ENCODE peak calls at places on chromosomes 12 and 14, in nine cellular contexts. A is C1 segment of cervical spinal cord; C is NCI-H1105; X is KG1; G is activated T-cell treated with anti-CD3 and anti-CD28 coated beads, Interleukin-2, amount 50 U/mL, for 72 hours; K is NCI-H2081; Z is GM12865; Q is activated naive CD4-positive, alpha-beta T cell; H is NCI-H345. R is an unnamed sample.

GRCh38 chr14:72615511-72616121 is 278.3 kb downstream of the DPF3 start:
- DNase-seq in Z (no peak), H (no peak), Q (no peak), G (no peak), X (no peak), C (no peak), K (no peak), A (peak), R (peak)

GRCh38 chr12:103840399-103840880 is 594 bp downstream of the NT5DC3 start:
- DNase-seq in A (no peak), G (peak), H (no peak), K (no peak), C (no peak), Q (no peak), X (no peak), Z (peak), R (no peak)

GRCh38 chr12:99281277-99281676 is 366.3 kb upstream of the GARIN6 start:
- DNase-seq in K (no peak), X (no peak), G (no peak), Q (no peak), Z (peak), A (no peak), C (no peak), H (no peak), R (no peak)

GRCh38 chr14:91911474-91912032 is 35.9 kb downstream of the FBLN5 start:
- DNase-seq in H (peak), Z (peak), X (no peak), A (no peak), Q (no peak), C (peak), K (peak), G (peak), R (no peak)

GRCh38 chr12:58502857-58503256 is 417.4 kb downstream of the LRIG3 start:
- DNase-seq in A (no peak), X (no peak), G (no peak), H (no peak), Q (no peak), Z (no peak), C (no peak), K (peak), R (no peak)

GRCh38 chr12:53980448-53981388 is 4.2 kb upstream of the HOXC10 start:
- DNase-seq in H (no peak), X (no peak), Z (no peak), Q (no peak), C (no peak), G (no peak), K (no peak), A (no peak), R (no peak)

GRCh38 chr12:107320929-107321618 is 227.7 kb upstream of the CRY1 start:
- DNase-seq in Z (no peak), K (peak), A (no peak), G (peak), C (peak), X (peak), H (peak), Q (peak), R (no peak)

GRCh38 chr12:6606331-6607131 is 648 bp downstream of the CHD4 start:
- DNase-seq in X (peak), Z (peak), A (peak), H (no peak), Q (no peak), G (peak), K (no peak), C (peak), R (peak)

GRCh38 chr12:68349083-68349700 is 17.0 kb upstream of the MDM1 start:
- DNase-seq in C (no peak), A (peak), H (peak), Q (no peak), X (no peak), Z (no peak), G (no peak), K (peak), R (no peak)

GRCh38 chr12:91777268-91777997 is 368.2 kb downstream of the BTG1 start:
- DNase-seq in Z (no peak), Q (no peak), H (no peak), X (no peak), A (no peak), K (no peak), C (no peak), G (no peak), R (no peak)

GRCh38 chr12:48198619-48198973 is 4.5 kb downstream of the OR10AD1 start:
- DNase-seq in G (peak), X (peak), C (no peak), K (no peak), A (peak), H (no peak), Z (peak), Q (no peak), R (peak)

GRCh38 chr12:98559666-98560065 is 33.8 kb upstream of the SLC25A3 start:
- DNase-seq in K (peak), Q (no peak), H (no peak), G (no peak), X (no peak), A (no peak), Z (no peak), C (no peak), R (no peak)

GRCh38 chr12:53005215-53005985 is 856 bp upstream of the EIF4B start:
- DNase-seq in K (no peak), Q (no peak), Z (peak), C (no peak), H (no peak), X (no peak), A (no peak), G (no peak), R (peak)

GRCh38 chr12:121801601-121802484 is 2.0 kb upstream of the SETD1B start:
- DNase-seq in X (peak), A (peak), H (peak), Z (peak), G (peak), K (peak), Q (no peak), C (peak), R (no peak)

GRCh38 chr12:6607751-6608591 is 792 bp upstream of the CHD4 start:
- DNase-seq in A (peak), X (peak), Z (peak), Q (no peak), G (peak), C (peak), K (peak), H (peak), R (no peak)

GRCh38 chr14:23114669-23115491 is 4.2 kb downstream of the CEBPE start:
- DNase-seq in G (no peak), C (no peak), X (no peak), Q (no peak), Z (no peak), A (no peak), K (no peak), H (no peak), R (peak)

GRCh38 chr14:21069388-21070082 is 569 bp upstream of the ARHGEF40 start:
- DNase-seq in K (no peak), A (peak), C (peak), Q (no peak), H (peak), X (no peak), G (no peak), Z (no peak), R (peak)

GRCh38 chr12:31650927-31651326 is 8.6 kb upstream of the ETFBKMT start:
- DNase-seq in Z (no peak), X (no peak), K (no peak), G (no peak), C (no peak), Q (no peak), H (no peak), A (no peak), R (no peak)

GRCh38 chr12:12396727-12397126 is 39.8 kb downstream of the BORCS5 start:
- DNase-seq in A (no peak), K (peak), H (no peak), C (no peak), Z (no peak), X (no peak), Q (no peak), G (no peak), R (no peak)

GRCh38 chr12:87931764-87932163 is 97.4 kb downstream of the C12orf50 start:
- DNase-seq in G (no peak), X (no peak), A (no peak), Z (no peak), K (no peak), Q (no peak), H (no peak), C (no peak), R (no peak)

GRCh38 chr14:86712176-86712575 is 1182.2 kb downstream of the FLRT2 start:
- DNase-seq in G (no peak), H (no peak), C (no peak), A (no peak), Z (no peak), X (no peak), Q (no peak), K (no peak), R (no peak)

GRCh38 chr14:84963518-84963917 is 566.4 kb upstream of the FLRT2 start:
- DNase-seq in G (no peak), A (no peak), H (no peak), X (no peak), Q (no peak), K (peak), C (no peak), Z (no peak), R (no peak)

GRCh38 chr12:103698752-103699540 is 111.9 kb downstream of the STAB2 start:
- DNase-seq in Z (peak), A (no peak), Q (no peak), K (no peak), H (no peak), C (no peak), X (no peak), G (no peak), R (no peak)

GRCh38 chr14:22268875-22269274 is 320.1 kb downstream of the DAD1 start:
- DNase-seq in G (no peak), Z (no peak), A (no peak), X (no peak), C (no peak), H (no peak), Q (no peak), K (no peak), R (no peak)

GRCh38 chr12:104282109-104282508 is 21.4 kb upstream of the EID3 start:
- DNase-seq in G (no peak), H (no peak), Q (no peak), C (no peak), A (no peak), K (no peak), X (no peak), Z (no peak), R (no peak)

GRCh38 chr12:100234591-100235304 is 32.1 kb downstream of the DEPDC4 start:
- DNase-seq in Z (peak), X (no peak), K (peak), A (no peak), C (peak), G (no peak), Q (no peak), H (peak), R (no peak)

GRCh38 chr12:47560408-47560807 is 145.4 kb downstream of the RPAP3 start:
- DNase-seq in G (no peak), C (no peak), H (no peak), K (no peak), X (no peak), Q (no peak), A (no peak), Z (no peak), R (no peak)

GRCh38 chr14:100342195-100342594 is 19.1 kb downstream of the SLC25A47 start:
- DNase-seq in C (no peak), Q (no peak), Z (no peak), H (no peak), X (no peak), A (no peak), K (no peak), G (no peak), R (peak)

GRCh38 chr12:28172434-28173030 is 17.7 kb upstream of the CCDC91 start:
- DNase-seq in K (peak), X (no peak), A (no peak), Q (no peak), H (peak), Z (peak), G (no peak), C (peak), R (no peak)

GRCh38 chr14:105171004-105171673 is 2.6 kb upstream of the JAG2 start:
- DNase-seq in C (no peak), H (peak), Z (no peak), Q (no peak), A (no peak), K (peak), G (no peak), X (no peak), R (no peak)

GRCh38 chr14:54785111-54785777 is 117.4 kb downstream of the GCH1 start:
- DNase-seq in C (no peak), A (peak), Z (no peak), K (peak), G (no peak), H (no peak), X (no peak), Q (no peak), R (no peak)

GRCh38 chr12:2836576-2836975 is 1.7 kb upstream of the NRIP2 start:
- DNase-seq in Z (no peak), X (no peak), G (no peak), H (no peak), C (no peak), Q (no peak), A (no peak), K (no peak), R (no peak)

R was measured in kidney.